ENCODE peak calls at places on chromosomes 13 and 19, in four cellular contexts. O is B cell, U is brain microvascular endothelial cell, M is Karpas-422. T is an unnamed sample.

GRCh38 chr19:44891016-44891882 is at the start of gene TOMM40:
- DNase-seq in O (peak), U (peak), M (peak), T (no peak)

GRCh38 chr19:10876459-10877240 is 5.3 kb downstream of the CARM1 start:
- DNase-seq in O (peak), U (no peak), M (no peak), T (peak)

GRCh38 chr19:46659151-46660007 is 1.6 kb downstream of the DACT3 start:
- DNase-seq in O (peak), U (no peak), M (no peak), T (no peak)

GRCh38 chr13:76641056-76641455 is 245.1 kb downstream of the KCTD12 start:
- DNase-seq in O (no peak), U (no peak), M (no peak), T (no peak)

GRCh38 chr19:739998-740715 is 10.8 kb upstream of the MISP start:
- DNase-seq in O (no peak), U (no peak), M (no peak), T (no peak)

GRCh38 chr13:30072818-30073186 is 222.4 kb upstream of the UBL3 start:
- DNase-seq in O (no peak), U (no peak), M (no peak), T (no peak)

GRCh38 chr19:55406869-55407624 is 541 bp downstream of the UBE2S start:
- DNase-seq in O (peak), U (no peak), M (peak), T (no peak)

GRCh38 chr13:27960362-27961226 is 8.5 kb downstream of the CDX2 start:
- DNase-seq in O (peak), U (peak), M (no peak), T (peak)

GRCh38 chr19:6677924-6678689 is 8.1 kb upstream of the TNFSF14 start:
- DNase-seq in O (no peak), U (no peak), M (no peak), T (peak)

GRCh38 chr13:76994281-76994680 is 2.4 kb downstream of the CLN5 start:
- DNase-seq in O (no peak), U (no peak), M (no peak), T (no peak)

GRCh38 chr19:34254552-34255432 is at the start of gene GARRE1:
- DNase-seq in O (peak), U (no peak), M (peak), T (no peak)

GRCh38 chr13:62627226-62627625 is 1211.6 kb upstream of the PCDH20 start:
- DNase-seq in O (no peak), U (no peak), M (no peak), T (no peak)

GRCh38 chr13:91693466-91693865 is 295.0 kb downstream of the GPC5 start:
- DNase-seq in O (no peak), U (no peak), M (no peak), T (no peak)

GRCh38 chr19:7748756-7749155 is 1.4 kb upstream of the CD209 start:
- DNase-seq in O (no peak), U (no peak), M (no peak), T (peak)

GRCh38 chr13:111184685-111185401 is 69.7 kb downstream of the ARHGEF7 start:
- DNase-seq in O (peak), U (peak), M (peak), T (no peak)

GRCh38 chr13:75920536-75920935 is 284.4 kb downstream of the LMO7 start:
- DNase-seq in O (no peak), U (no peak), M (no peak), T (no peak)

GRCh38 chr19:38676023-38676877 is 28.8 kb downstream of the ACTN4 start:
- DNase-seq in O (no peak), U (peak), M (no peak), T (peak)

GRCh38 chr19:18657590-18658365 is 20.9 kb downstream of the KLHL26 start:
- DNase-seq in O (no peak), U (peak), M (peak), T (peak)

GRCh38 chr13:44576396-44577235 is 486 bp upstream of the TSC22D1 start:
- DNase-seq in O (peak), U (no peak), M (peak), T (no peak)

GRCh38 chr13:41222259-41222852 is 28.0 kb upstream of the KBTBD7 start:
- DNase-seq in O (peak), U (peak), M (peak), T (peak)

GRCh38 chr13:62309904-62310303 is 894.3 kb upstream of the PCDH20 start:
- DNase-seq in O (no peak), U (no peak), M (no peak), T (no peak)

GRCh38 chr13:50323440-50324070 is 308.3 kb downstream of the KCNRG start:
- DNase-seq in O (no peak), U (peak), M (no peak), T (peak)

GRCh38 chr13:70034280-70034679 is 73.3 kb upstream of the ATXN8OS start:
- DNase-seq in O (no peak), U (no peak), M (no peak), T (no peak)

GRCh38 chr13:46172531-46172991 is 9.4 kb downstream of the LCP1 start:
- DNase-seq in O (no peak), U (no peak), M (peak), T (peak)

GRCh38 chr19:31160346-31160926 is 188.8 kb downstream of the TSHZ3 start:
- DNase-seq in O (no peak), U (peak), M (no peak), T (peak)

GRCh38 chr13:105763851-105764250 is 771.6 kb downstream of the EFNB2 start:
- DNase-seq in O (no peak), U (no peak), M (no peak), T (no peak)

GRCh38 chr13:46345400-46345799 is 41.7 kb downstream of the RUBCNL start:
- DNase-seq in O (no peak), U (no peak), M (no peak), T (no peak)

GRCh38 chr13:99876651-99877050 is 94.9 kb downstream of the ZIC5 start:
- DNase-seq in O (no peak), U (no peak), M (no peak), T (no peak)

GRCh38 chr13:109297628-109298027 is 488.8 kb downstream of the IRS2 start:
- DNase-seq in O (no peak), U (peak), M (no peak), T (peak)

GRCh38 chr13:74306496-74306895 is 172.3 kb upstream of the KLF12 start:
- DNase-seq in O (no peak), U (peak), M (no peak), T (peak)

GRCh38 chr19:43306097-43306496 is 36.8 kb upstream of the PSG9 start:
- DNase-seq in O (no peak), U (no peak), M (no peak), T (peak)

GRCh38 chr13:36143768-36144167 is 12.6 kb upstream of the DCLK1 start:
- DNase-seq in O (no peak), U (no peak), M (no peak), T (no peak)

GRCh38 chr13:45328661-45329105 is 12.3 kb downstream of the TPT1 start:
- DNase-seq in O (no peak), U (peak), M (no peak), T (no peak)

GRCh38 chr19:28609944-28610343 is 603.0 kb downstream of the UQCRFS1 start:
- DNase-seq in O (no peak), U (no peak), M (no peak), T (no peak)

GRCh38 chr13:65387743-65388347 is 1842.3 kb downstream of the PCDH9 start:
- DNase-seq in O (no peak), U (no peak), M (no peak), T (no peak)